ENCODE peak calls at places on chromosomes 5 and 9, in ten cellular contexts. H is A673, V is transverse colon, B is PC-3, X is cardiac muscle cell, K is sigmoid colon, G is lung, E is heart left ventricle, U is tibial nerve, N is fibroblast of lung. I is an unnamed sample.

GRCh38 chr9:104564358-104564757 is 4.6 kb upstream of the OR13C8 start:
- DNase-seq in V (no peak), B (no peak), N (no peak), K (no peak), G (no peak), U (no peak), E (no peak), H (no peak), X (no peak), I (no peak)

GRCh38 chr9:123551636-123552203 is 195.7 kb downstream of the CRB2 start:
- DNase-seq in N (no peak), E (no peak), V (no peak), G (no peak), B (no peak), K (no peak), U (no peak), X (no peak), H (no peak), I (no peak)

GRCh38 chr9:77802512-77803293 is 154.6 kb upstream of the GNA14 start:
- DNase-seq in B (no peak), K (no peak), X (no peak), V (no peak), N (no peak), U (no peak), E (no peak), H (no peak), G (no peak), I (no peak)

GRCh38 chr5:134536876-134537275 is 11.4 kb downstream of the JADE2 start:
- DNase-seq in V (no peak), H (no peak), X (no peak), N (no peak), G (no peak), E (no peak), B (no peak), K (no peak), U (no peak), I (no peak)

GRCh38 chr5:143370440-143370839 is 33.0 kb downstream of the NR3C1 start:
- DNase-seq in B (no peak), H (no peak), U (no peak), E (no peak), G (no peak), X (no peak), K (no peak), V (no peak), N (no peak), I (no peak)

GRCh38 chr5:98827161-98827560 is 53.7 kb downstream of the RGMB start:
- DNase-seq in U (no peak), H (peak), N (peak), K (no peak), E (no peak), B (peak), V (no peak), G (no peak), X (peak), I (peak)

GRCh38 chr5:139648205-139649081 is at the start of gene CXXC5:
- DNase-seq in X (peak), G (peak), B (peak), N (peak), H (peak), U (no peak), V (peak), K (peak), E (peak), I (no peak)

GRCh38 chr5:36073595-36074216 is 7.0 kb upstream of the UGT3A2 start:
- DNase-seq in B (peak), K (no peak), V (no peak), G (no peak), N (peak), X (peak), H (peak), U (no peak), E (no peak), I (peak)

GRCh38 chr5:82738681-82739080 is 338.5 kb downstream of the TMEM167A start:
- DNase-seq in B (no peak), K (no peak), V (no peak), E (no peak), U (no peak), X (no peak), G (no peak), N (no peak), H (no peak), I (no peak)

GRCh38 chr9:129211686-129212085 is 33.6 kb upstream of the IER5L start:
- DNase-seq in H (no peak), B (no peak), N (no peak), V (no peak), G (no peak), K (no peak), X (no peak), U (no peak), E (no peak), I (no peak)

GRCh38 chr9:21096172-21096900 is 18.6 kb upstream of the IFNB1 start:
- DNase-seq in U (no peak), X (no peak), E (no peak), H (no peak), B (no peak), K (no peak), V (no peak), G (no peak), N (peak), I (peak)

GRCh38 chr9:68927165-68927564 is 86.7 kb downstream of the PRKACG start:
- DNase-seq in V (no peak), G (no peak), E (no peak), U (no peak), X (no peak), N (no peak), H (no peak), K (no peak), B (no peak), I (no peak)

GRCh38 chr9:94586814-94587213 is 6.8 kb downstream of the FBP2 start:
- DNase-seq in N (no peak), G (no peak), B (peak), V (no peak), E (no peak), K (no peak), H (peak), U (no peak), X (no peak), I (peak)

GRCh38 chr5:176761755-176762154 is 48.6 kb upstream of the UNC5A start:
- DNase-seq in N (no peak), G (no peak), X (no peak), B (no peak), K (no peak), U (no peak), H (no peak), E (no peak), V (no peak), I (no peak)

GRCh38 chr9:34457266-34458012 is 931 bp downstream of the FAM219A start:
- DNase-seq in G (peak), X (peak), E (peak), H (peak), B (peak), K (peak), V (peak), N (peak), U (peak), I (peak)

GRCh38 chr9:93823245-93824072 is 131.7 kb downstream of the BARX1 start:
- DNase-seq in G (no peak), B (peak), X (no peak), N (no peak), K (no peak), V (no peak), E (no peak), H (no peak), U (no peak), I (peak)

GRCh38 chr5:116507051-116507537 is 67.5 kb downstream of the SEMA6A start:
- DNase-seq in G (no peak), V (no peak), X (no peak), U (no peak), H (no peak), N (peak), B (no peak), K (peak), E (no peak), I (no peak)

GRCh38 chr5:87526131-87526530 is 113.4 kb upstream of the CCNH start:
- DNase-seq in H (peak), N (no peak), E (no peak), G (no peak), B (no peak), X (no peak), U (no peak), K (no peak), V (no peak), I (no peak)

GRCh38 chr5:41404757-41405156 is 105.6 kb downstream of the PLCXD3 start:
- DNase-seq in K (no peak), V (no peak), X (peak), G (no peak), U (no peak), N (peak), E (no peak), B (no peak), H (no peak), I (no peak)

GRCh38 chr5:109399092-109399759 is 10.5 kb downstream of the PJA2 start:
- DNase-seq in N (peak), K (no peak), X (no peak), B (no peak), G (no peak), U (no peak), E (no peak), H (no peak), V (no peak), I (no peak)

GRCh38 chr5:148960070-148960769 is 102.6 kb downstream of the SH3TC2 start:
- DNase-seq in N (no peak), X (no peak), H (no peak), K (peak), U (no peak), G (no peak), E (no peak), B (no peak), V (no peak), I (no peak)

GRCh38 chr5:83919071-83920041 is 198.7 kb upstream of the HAPLN1 start:
- DNase-seq in B (no peak), X (no peak), N (no peak), K (no peak), G (no peak), V (no peak), E (no peak), U (no peak), H (no peak), I (no peak)

GRCh38 chr9:70868661-70869652 is 252.5 kb downstream of the TRPM3 start:
- DNase-seq in X (no peak), N (no peak), H (peak), U (no peak), B (no peak), V (no peak), K (no peak), E (peak), G (no peak), I (peak)

GRCh38 chr5:9265391-9266287 is 280.2 kb downstream of the SEMA5A start:
- DNase-seq in N (peak), X (peak), G (peak), K (no peak), H (no peak), E (peak), U (no peak), B (peak), V (no peak), I (peak)

GRCh38 chr5:56269216-56269927 is 36.2 kb upstream of the ANKRD55 start:
- DNase-seq in V (no peak), G (no peak), X (peak), B (peak), E (no peak), K (no peak), H (peak), U (no peak), N (peak), I (peak)

GRCh38 chr9:1083325-1083913 is 33.3 kb downstream of the DMRT2 start:
- DNase-seq in E (peak), G (peak), N (no peak), B (peak), X (peak), H (peak), V (peak), U (peak), K (no peak), I (peak)

GRCh38 chr9:38689678-38690077 is 30.3 kb downstream of the FAM240B start:
- DNase-seq in V (no peak), X (no peak), U (no peak), H (peak), N (peak), K (no peak), G (no peak), E (no peak), B (no peak), I (no peak)

GRCh38 chr9:38687992-38688391 is 31.9 kb downstream of the FAM240B start:
- DNase-seq in X (no peak), E (no peak), B (no peak), H (no peak), U (no peak), K (no peak), G (no peak), V (no peak), N (no peak), I (no peak)

GRCh38 chr9:38686923-38687322 is 33.0 kb downstream of the FAM240B start:
- DNase-seq in U (no peak), H (peak), K (no peak), B (no peak), V (no peak), N (no peak), E (no peak), G (no peak), X (no peak), I (no peak)

GRCh38 chr9:38685535-38685934 is 34.4 kb downstream of the FAM240B start:
- DNase-seq in B (no peak), U (no peak), H (no peak), K (no peak), X (no peak), N (no peak), V (no peak), E (no peak), G (no peak), I (no peak)

GRCh38 chr9:38687389-38687842 is 32.5 kb downstream of the FAM240B start:
- DNase-seq in E (peak), G (peak), U (no peak), X (no peak), N (no peak), H (no peak), V (peak), B (peak), K (peak), I (peak)
- H3K4me3 ChIP-seq in E (peak), G (no peak), U (no peak), X (no peak), N (no peak), H (no peak), V (peak), B (peak), K (peak), I (peak)

DNA sequence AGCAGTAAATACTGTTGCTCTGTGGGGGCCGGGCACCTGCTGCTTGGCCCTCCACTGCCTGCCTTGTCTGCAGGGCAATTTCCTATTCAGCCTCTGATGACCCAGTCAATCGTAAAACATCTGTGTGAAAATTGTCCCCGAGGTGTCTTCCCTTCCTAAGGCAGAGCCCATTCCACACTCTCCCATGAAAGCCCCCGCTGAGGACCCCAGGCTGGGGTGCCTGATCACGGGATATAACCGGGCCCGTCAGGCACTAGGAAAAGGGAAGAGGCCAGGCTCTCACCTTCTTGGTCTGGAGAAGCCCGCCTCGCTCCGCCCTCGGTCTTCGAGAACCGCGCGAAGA is 27.2 kb upstream of the SCGB3A1 start:
- DNase-seq in U (no peak), E (no peak), H (no peak), G (no peak), X (no peak), K (no peak), B (no peak), N (no peak), V (no peak), I (no peak)
- H3K4me3 ChIP-seq in U (no peak), E (peak), H (peak), G (no peak), X (peak), K (peak), B (no peak), N (no peak), V (peak), I (no peak)

GRCh38 chr9:121372239-121372562 is 2.2 kb upstream of the STOM start:
- DNase-seq in V (no peak), X (no peak), B (no peak), N (no peak), K (no peak), E (no peak), H (no peak), G (no peak), U (no peak), I (no peak)

GRCh38 chr9:121363586-121363961 is 6.5 kb downstream of the STOM start:
- DNase-seq in E (no peak), G (no peak), K (no peak), V (no peak), B (no peak), U (no peak), X (no peak), H (no peak), N (no peak), I (no peak)

GRCh38 chr9:121369595-121370265 is at the start of gene STOM:
- DNase-seq in X (no peak), G (peak), H (peak), N (peak), K (peak), V (peak), E (peak), U (peak), B (peak), I (peak)

GRCh38 chr9:121371495-121371911 is 1.5 kb upstream of the STOM start:
- DNase-seq in E (no peak), B (no peak), K (no peak), X (no peak), U (no peak), H (no peak), G (no peak), V (no peak), N (no peak), I (no peak)

GRCh38 chr9:121367651-121368510 is 2.2 kb downstream of the STOM start:
- DNase-seq in B (no peak), E (no peak), K (no peak), U (no peak), G (no peak), N (no peak), H (no peak), X (peak), V (no peak), I (peak)
- H3K4me3 ChIP-seq in B (no peak), E (peak), K (peak), U (peak), G (peak), N (peak), H (peak), X (no peak), V (peak), I (peak)

GRCh38 chr5:103532116-103532734 is 30.4 kb downstream of the NUDT12 start:
- DNase-seq in B (no peak), X (no peak), V (no peak), N (no peak), E (no peak), H (no peak), K (no peak), G (no peak), U (no peak), I (peak)
- H3K4me3 ChIP-seq in B (no peak), X (no peak), V (no peak), N (no peak), E (no peak), H (no peak), K (no peak), G (no peak), U (no peak), I (no peak)

GRCh38 chr5:154356256-154356655 is 89.5 kb upstream of the SAP30L start:
- DNase-seq in N (peak), V (no peak), B (peak), G (no peak), E (no peak), X (no peak), K (peak), U (no peak), H (no peak), I (peak)

GRCh38 chr5:154358410-154359221 is 87.2 kb upstream of the SAP30L start:
- DNase-seq in X (no peak), H (no peak), U (no peak), E (no peak), B (no peak), N (peak), K (peak), V (no peak), G (no peak), I (no peak)

GRCh38 chr5:154352960-154353548 is 92.7 kb upstream of the SAP30L start:
- DNase-seq in K (peak), G (no peak), H (no peak), B (no peak), E (no peak), N (no peak), X (no peak), V (no peak), U (no peak), I (no peak)

GRCh38 chr5:154356958-154357357 is 88.8 kb upstream of the SAP30L start:
- DNase-seq in N (no peak), K (peak), X (no peak), E (no peak), G (no peak), B (no peak), U (no peak), H (no peak), V (no peak), I (no peak)

DNA sequence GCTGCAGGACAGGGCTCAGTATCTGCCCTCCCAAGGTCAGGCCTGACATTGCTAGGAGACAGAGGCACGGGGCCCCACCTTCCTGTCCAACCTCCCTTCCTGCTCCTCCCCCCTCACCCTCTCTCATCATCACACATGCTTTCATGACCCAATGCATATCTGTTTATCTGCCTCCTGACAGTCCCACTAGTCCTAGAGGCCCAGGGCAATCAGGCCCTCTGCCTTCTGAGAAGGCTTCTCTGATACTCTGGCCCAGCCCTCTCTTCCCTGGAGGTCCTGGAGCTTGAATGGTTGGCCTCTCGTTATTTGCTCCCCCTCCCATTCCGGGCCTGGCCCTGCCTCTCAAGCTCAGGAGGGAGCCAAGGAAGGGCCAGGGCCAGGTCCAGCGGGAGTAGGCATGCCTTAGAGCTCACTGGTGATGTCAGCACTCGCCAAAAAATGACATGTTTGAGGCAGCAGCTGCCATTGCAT is 90.6 kb upstream of the SAP30L start:
- DNase-seq in X (no peak), K (peak), V (no peak), N (no peak), B (no peak), U (peak), G (no peak), H (no peak), E (peak), I (no peak)
- H3K4me3 ChIP-seq in X (no peak), K (no peak), V (no peak), N (no peak), B (no peak), U (no peak), G (no peak), H (no peak), E (no peak), I (no peak)

GRCh38 chr9:131628821-131629197 is 83.5 kb downstream of the PRRT1B start:
- DNase-seq in V (no peak), E (no peak), B (no peak), N (no peak), U (no peak), X (no peak), H (no peak), K (no peak), G (no peak), I (no peak)

GRCh38 chr9:131627846-131628820 is 82.8 kb downstream of the PRRT1B start:
- DNase-seq in K (no peak), V (peak), B (no peak), E (no peak), H (no peak), X (no peak), N (peak), U (no peak), G (peak), I (peak)

GRCh38 chr9:131625848-131626670 is 80.7 kb downstream of the PRRT1B start:
- DNase-seq in K (no peak), N (no peak), H (no peak), G (no peak), U (no peak), V (no peak), B (no peak), E (no peak), X (no peak), I (no peak)

GRCh38 chr9:131625388-131625787 is 80.1 kb downstream of the PRRT1B start:
- DNase-seq in K (no peak), N (no peak), U (no peak), G (no peak), B (no peak), X (no peak), E (no peak), V (no peak), H (no peak), I (no peak)

DNA sequence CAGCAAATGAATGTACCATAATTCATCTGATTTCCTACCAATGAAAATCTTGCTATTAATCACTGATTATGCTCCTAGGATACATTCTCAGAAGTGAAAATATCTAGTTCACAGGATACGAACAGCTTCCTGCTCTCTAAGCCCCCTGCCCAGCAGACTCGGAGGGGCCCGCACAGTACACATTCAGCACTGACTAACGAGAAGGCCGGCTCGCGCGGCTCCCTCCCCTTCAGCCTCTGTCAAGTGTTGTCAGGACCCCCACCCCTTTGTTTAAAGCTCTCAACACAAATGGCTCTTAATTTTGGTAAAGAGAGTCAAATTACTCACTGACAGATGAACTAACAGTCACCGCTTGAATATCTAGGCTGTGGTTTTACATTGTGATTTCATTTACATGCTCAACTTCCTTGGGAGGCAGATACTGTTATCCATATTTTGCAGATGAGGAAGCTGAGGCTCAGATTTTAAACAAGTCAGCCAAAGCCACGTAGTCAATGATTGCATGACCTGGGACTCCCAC is 82.1 kb downstream of the PRRT1B start:
- DNase-seq in U (no peak), V (no peak), H (no peak), X (no peak), N (peak), K (no peak), G (no peak), E (no peak), B (no peak), I (peak)
- H3K4me3 ChIP-seq in U (no peak), V (peak), H (no peak), X (no peak), N (no peak), K (no peak), G (no peak), E (no peak), B (no peak), I (no peak)

GRCh38 chr5:54528633-54529032 is 11.1 kb downstream of the SNX18 start:
- DNase-seq in B (no peak), G (no peak), V (no peak), E (no peak), K (no peak), H (no peak), U (no peak), N (no peak), X (no peak), I (no peak)
- H3K4me3 ChIP-seq in B (no peak), G (no peak), V (no peak), E (no peak), K (no peak), H (no peak), U (no peak), N (no peak), X (no peak), I (no peak)

I was measured in bronchial epithelial cell.